ENCODE peak calls at places on chromosome 17, in seven cellular contexts. S, J, K, V, U, Y and M are unnamed samples.
A peak's percentile ranks its signal among the peaks of the same experiment; 100 is the strongest.

GRCh38 chr17:66805567-66805966 is 29.4 kb upstream of the CACNG5 start:
- DNase-seq in U (peak; percentile 27), Y (no peak), J (no peak), K (no peak), S (no peak), V (no peak), M (peak; percentile 64)

GRCh38 chr17:76517638-76518038 is 16.4 kb upstream of the RHBDF2 start:
- DNase-seq in Y (no peak), J (no peak), V (peak; percentile 17), K (no peak), U (no peak), S (no peak), M (no peak)

GRCh38 chr17:7479389-7480192 is at the start of gene ZBTB4:
- DNase-seq in S (peak; percentile 58), J (no peak), K (peak; percentile 84), Y (peak; percentile 86), U (peak; percentile 50), V (peak; percentile 37), M (peak; percentile 35)

GRCh38 chr17:79427621-79428539 is 183.0 kb downstream of the RBFOX3 start:
- DNase-seq in J (no peak), Y (no peak), S (no peak), K (peak; percentile 43), U (no peak), V (peak; percentile 18), M (no peak)

GRCh38 chr17:32486701-32487459 is at the start of gene CDK5R1:
- DNase-seq in S (peak; percentile 83), U (peak; percentile 62), Y (peak; percentile 89), K (peak; percentile 94), V (peak; percentile 50), J (no peak), M (peak; percentile 53)

GRCh38 chr17:64291268-64291851 is 28.3 kb upstream of the TEX2 start:
- DNase-seq in U (no peak), V (peak; percentile 43), S (peak; percentile 57), K (no peak), J (no peak), Y (peak; percentile 22), M (peak; percentile 41)

GRCh38 chr17:19897108-19897854 is 29.5 kb upstream of the ULK2 start:
- DNase-seq in S (no peak), J (no peak), Y (no peak), U (peak; percentile 68), V (peak; percentile 85), K (no peak), M (no peak)

GRCh38 chr17:31918701-31919128 is 17.2 kb upstream of the UTP6 start:
- DNase-seq in Y (no peak), K (no peak), J (no peak), U (no peak), S (no peak), V (no peak), M (no peak)

DNA sequence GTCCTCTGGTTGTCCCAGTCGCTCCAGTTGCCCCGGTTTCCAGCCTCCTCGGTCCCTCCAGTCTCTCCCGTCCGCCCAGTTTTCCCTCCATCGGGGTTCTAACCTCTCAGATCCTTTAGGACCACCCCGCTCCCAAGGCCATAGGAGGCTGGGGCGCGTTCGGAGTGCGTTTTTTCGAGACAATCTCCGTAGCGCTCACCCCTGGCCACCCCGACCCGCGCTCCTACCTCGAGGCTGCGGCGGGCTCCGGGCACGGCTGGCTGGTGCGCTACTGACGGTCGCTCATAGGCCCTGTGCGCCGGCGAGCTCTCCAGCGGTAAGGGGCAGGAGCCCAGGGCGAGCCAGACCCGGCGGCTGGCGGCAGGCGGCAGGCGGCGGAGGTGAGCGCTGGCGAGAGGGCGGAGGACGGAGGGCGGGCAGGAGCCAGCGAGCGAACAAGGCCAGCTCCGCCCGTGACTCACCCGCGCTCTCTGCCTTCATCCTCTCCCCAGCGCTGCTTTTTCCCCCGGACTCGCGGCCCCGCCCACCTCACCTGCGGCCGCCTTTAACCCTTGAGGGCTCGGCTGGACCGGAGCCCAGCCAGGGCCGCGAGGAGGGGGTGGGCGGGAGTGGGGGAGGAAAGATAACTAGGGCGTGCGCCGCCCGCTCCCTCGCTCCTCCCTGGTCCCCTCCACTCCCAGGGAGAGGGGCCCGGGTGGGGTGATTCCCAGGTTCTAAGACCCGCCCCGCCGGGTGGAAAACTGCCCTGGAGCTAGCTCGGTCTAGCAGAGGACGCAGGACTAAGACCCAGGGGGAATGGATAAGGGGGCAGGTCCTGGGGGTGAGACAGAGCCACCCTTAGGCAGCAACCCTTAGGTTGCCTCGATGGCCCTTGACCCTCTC is at the start of gene SP6:
- DNase-seq in V (peak; percentile 93), S (no peak), K (peak; percentile 98), J (no peak), U (peak; percentile 94), Y (peak; percentile 62), M (no peak)
- TF ChIP-seq CTCF in V (peak; percentile 38), S (no peak), K (peak; percentile 55), J (peak; percentile 20), U (no peak), Y (no peak), M (no peak)

GRCh38 chr17:37219876-37220608 is 155.7 kb upstream of the C17orf78 start:
- DNase-seq in J (no peak), V (no peak), Y (no peak), U (no peak), S (no peak), K (no peak), M (no peak)
- TF ChIP-seq CTCF in J (no peak), V (no peak), Y (no peak), U (no peak), S (no peak), K (no peak), M (no peak)

GRCh38 chr17:75273968-75274708 is 3.1 kb upstream of the MIF4GD start:
- DNase-seq in K (no peak), V (peak; percentile 53), U (no peak), J (no peak), Y (no peak), S (no peak), M (no peak)
- TF ChIP-seq CTCF in K (no peak), V (no peak), U (no peak), J (no peak), Y (no peak), S (no peak), M (no peak)

GRCh38 chr17:28898261-28898955 is 875 bp upstream of the FLOT2 start:
- DNase-seq in S (no peak), U (no peak), K (peak; percentile 55), Y (no peak), J (no peak), V (no peak), M (no peak)

GRCh38 chr17:28897769-28898259 is 281 bp upstream of the FLOT2 start:
- DNase-seq in V (no peak), J (no peak), K (no peak), Y (no peak), U (no peak), S (no peak), M (no peak)

GRCh38 chr17:28895794-28896447 is 1.6 kb downstream of the FLOT2 start:
- DNase-seq in K (peak; percentile 50), V (no peak), J (no peak), S (no peak), U (no peak), Y (no peak), M (peak; percentile 38)

GRCh38 chr17:28896491-28896883 is 1.0 kb downstream of the FLOT2 start:
- DNase-seq in J (no peak), U (no peak), K (no peak), V (no peak), S (no peak), Y (no peak), M (no peak)

DNA sequence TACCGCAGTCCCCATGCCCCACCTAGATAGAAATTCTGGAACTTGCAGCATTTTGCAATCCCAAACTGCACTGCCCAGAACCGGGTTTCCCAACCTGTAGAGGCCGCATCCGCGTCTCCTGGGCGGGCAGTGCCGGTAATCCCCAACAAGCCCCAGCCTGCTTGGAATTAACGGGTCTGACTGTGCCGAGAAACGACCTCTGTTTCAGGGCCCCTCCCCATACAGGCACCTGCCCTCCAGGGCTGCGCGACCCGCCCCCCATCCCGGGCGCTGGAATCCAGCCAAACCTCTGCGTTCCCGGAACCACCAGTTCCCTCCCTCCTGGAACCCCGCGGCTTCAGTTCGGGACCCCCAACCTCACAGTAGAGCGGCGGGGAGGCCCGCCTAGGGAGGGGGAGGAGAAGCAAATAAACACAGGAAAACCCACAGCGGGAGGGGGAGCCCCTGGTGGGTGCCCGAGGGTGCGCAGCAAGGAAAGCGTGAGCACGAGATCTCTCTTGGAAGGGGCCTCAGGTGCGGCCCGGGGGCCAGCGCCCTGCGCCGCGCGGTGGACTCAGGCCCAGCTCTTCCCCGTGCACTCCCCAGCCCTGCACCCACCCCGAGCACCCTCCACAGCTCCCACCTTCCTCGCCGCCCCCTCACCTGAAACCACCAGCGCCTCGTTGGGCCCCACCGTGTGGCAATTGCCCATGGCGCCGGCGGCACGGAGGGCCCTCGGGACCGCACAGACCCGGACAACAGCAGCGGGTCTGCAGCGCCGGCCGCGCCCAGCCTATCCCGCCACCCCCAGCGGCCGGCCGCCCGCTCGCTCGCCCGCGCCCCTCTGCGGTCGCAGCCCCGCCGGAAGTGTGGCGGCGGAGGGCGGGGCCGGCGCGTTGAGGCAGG is at the start of gene FLOT2:
- DNase-seq in Y (peak; percentile 66), V (peak; percentile 21), U (peak; percentile 73), S (peak; percentile 59), J (no peak), K (peak; percentile 90), M (peak; percentile 75)
- TF ChIP-seq CTCF in Y (peak; percentile 57), V (peak; percentile 13), U (no peak), S (peak; percentile 36), J (peak; percentile 42), K (peak; percentile 44), M (peak; percentile 27)

GRCh38 chr17:51341457-51341856 is 81.1 kb downstream of the UTP18 start:
- DNase-seq in Y (no peak), K (peak; percentile 25), U (no peak), J (no peak), S (no peak), V (no peak), M (no peak)
- TF ChIP-seq CTCF in Y (no peak), K (no peak), U (no peak), J (no peak), S (no peak), V (no peak), M (no peak)

GRCh38 chr17:15403276-15403939 is 62.0 kb upstream of the TEKT3 start:
- DNase-seq in V (no peak), S (no peak), U (no peak), Y (no peak), J (no peak), K (no peak), M (no peak)

GRCh38 chr17:15397605-15398004 is 56.2 kb upstream of the TEKT3 start:
- DNase-seq in J (no peak), K (peak; percentile 31), S (no peak), U (no peak), Y (no peak), V (no peak), M (no peak)

GRCh38 chr17:15398736-15399331 is 57.4 kb upstream of the TEKT3 start:
- DNase-seq in Y (no peak), V (peak; percentile 93), U (no peak), J (no peak), K (peak; percentile 36), S (no peak), M (no peak)

GRCh38 chr17:15398291-15398690 is 56.9 kb upstream of the TEKT3 start:
- DNase-seq in Y (no peak), S (no peak), V (peak; percentile 92), K (peak; percentile 47), J (no peak), U (no peak), M (no peak)

DNA sequence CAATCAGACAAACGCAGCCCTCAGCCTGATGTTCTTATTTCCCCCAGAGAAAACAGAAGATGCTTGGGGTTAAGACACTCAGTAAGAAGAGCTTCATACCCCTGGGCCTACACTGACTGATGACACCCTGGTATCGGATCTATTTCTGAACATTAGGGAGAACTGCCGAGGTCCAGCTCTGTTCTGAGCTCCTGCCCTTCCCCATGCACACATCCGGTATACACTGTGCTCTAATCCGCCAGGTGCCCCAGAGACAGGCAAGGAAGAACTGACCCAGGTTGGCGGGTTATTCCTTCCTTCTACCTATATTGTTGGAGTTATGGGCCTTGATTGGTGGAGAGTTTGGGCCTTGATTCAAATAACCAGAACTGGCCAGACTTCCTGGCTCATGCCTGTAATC is 58.0 kb upstream of the TEKT3 start:
- DNase-seq in S (no peak), Y (no peak), V (no peak), J (no peak), U (no peak), K (no peak), M (no peak)
- TF ChIP-seq CTCF in S (no peak), Y (no peak), V (no peak), J (no peak), U (no peak), K (no peak), M (no peak)